ENCODE peak calls at places on chromosomes 13 and 19, in four cellular contexts. R, Q, C and I are unnamed samples.

GRCh38 chr13:109655206-109655600 is 131.2 kb downstream of the IRS2 start:
- DNase-seq in R (no peak), Q (no peak), C (no peak), I (no peak)

GRCh38 chr19:39397360-39398296 is 6.5 kb downstream of the MED29 start:
- DNase-seq in R (peak; percentile 37), Q (peak; percentile 82), C (peak; percentile 99), I (peak; percentile 96)

GRCh38 chr13:48192536-48192935 is 40.5 kb upstream of the ITM2B start:
- DNase-seq in R (no peak), Q (no peak), C (no peak), I (no peak)

GRCh38 chr19:49408816-49409440 is 14.3 kb downstream of the PTH2 start:
- DNase-seq in R (no peak), Q (no peak), C (peak; percentile 63), I (no peak)

GRCh38 chr13:80630685-80631121 is 289.8 kb upstream of the SPRY2 start:
- DNase-seq in R (peak; percentile 5), Q (no peak), C (no peak), I (no peak)

GRCh38 chr19:1183543-1184172 is 9.6 kb upstream of the SBNO2 start:
- DNase-seq in R (no peak), Q (peak; percentile 76), C (peak; percentile 82), I (no peak)

GRCh38 chr13:71055644-71056043 is 811.4 kb downstream of the DACH1 start:
- DNase-seq in R (no peak), Q (no peak), C (no peak), I (no peak)

GRCh38 chr13:98874029-98874397 is 103.9 kb downstream of the DOCK9 start:
- DNase-seq in R (peak; percentile 10), Q (no peak), C (no peak), I (no peak)

GRCh38 chr13:26881154-26881553 is 120.6 kb upstream of the GPR12 start:
- DNase-seq in R (peak; percentile 20), Q (peak; percentile 30), C (peak; percentile 58), I (no peak)

GRCh38 chr19:10353793-10354391 is 14.5 kb upstream of the ICAM3 start:
- DNase-seq in R (no peak), Q (no peak), C (peak; percentile 87), I (no peak)

GRCh38 chr19:23999821-24000610 is 85.3 kb downstream of the ZNF726 start:
- DNase-seq in R (no peak), Q (no peak), C (peak; percentile 15), I (no peak)

GRCh38 chr19:23525265-23525862 is 130.1 kb upstream of the ZNF91 start:
- DNase-seq in R (no peak), Q (no peak), C (no peak), I (no peak)

GRCh38 chr13:42644841-42645240 is 70.9 kb downstream of the TNFSF11 start:
- DNase-seq in R (no peak), Q (no peak), C (no peak), I (no peak)

GRCh38 chr19:17784201-17785008 is 10.5 kb upstream of the B3GNT3 start:
- DNase-seq in R (no peak), Q (peak; percentile 32), C (peak; percentile 97), I (peak; percentile 70)

GRCh38 chr13:106103779-106104178 is 431.7 kb downstream of the EFNB2 start:
- DNase-seq in R (peak; percentile 91), Q (no peak), C (peak; percentile 78), I (no peak)

GRCh38 chr19:10544753-10545251 is 1.1 kb downstream of the ATG4D start:
- DNase-seq in R (no peak), Q (no peak), C (peak; percentile 66), I (no peak)

GRCh38 chr19:38964738-38965137 is 10.8 kb downstream of the FBXO17 start:
- DNase-seq in R (no peak), Q (no peak), C (no peak), I (no peak)

GRCh38 chr19:4172861-4173473 is 9.4 kb downstream of the SIRT6 start:
- DNase-seq in R (no peak), Q (no peak), C (peak; percentile 93), I (peak; percentile 55)

GRCh38 chr19:16153582-16154336 is 10.3 kb downstream of the HSH2D start:
- DNase-seq in R (no peak), Q (no peak), C (no peak), I (no peak)

GRCh38 chr19:12195501-12195860 is 32.6 kb downstream of the ZNF136 start:
- DNase-seq in R (no peak), Q (no peak), C (no peak), I (no peak)

GRCh38 chr13:24684600-24684998 is 4.4 kb downstream of the ATP12A start:
- DNase-seq in R (no peak), Q (no peak), C (peak; percentile 90), I (no peak)

GRCh38 chr13:64293923-64294322 is 2878.3 kb upstream of the PCDH20 start:
- DNase-seq in R (no peak), Q (no peak), C (no peak), I (no peak)

GRCh38 chr13:83825676-83826075 is 56.6 kb downstream of the SLITRK1 start:
- DNase-seq in R (peak; percentile 12), Q (no peak), C (no peak), I (no peak)

GRCh38 chr13:94140027-94140426 is 339.5 kb downstream of the DCT start:
- DNase-seq in R (no peak), Q (no peak), C (no peak), I (no peak)
- H3K9me3 ChIP-seq in R (no peaks in the 10 kb centered on the region), Q (no peaks in the 10 kb centered on the region), C (no peaks in the 10 kb centered on the region), I (no peaks in the 10 kb centered on the region)

DNA sequence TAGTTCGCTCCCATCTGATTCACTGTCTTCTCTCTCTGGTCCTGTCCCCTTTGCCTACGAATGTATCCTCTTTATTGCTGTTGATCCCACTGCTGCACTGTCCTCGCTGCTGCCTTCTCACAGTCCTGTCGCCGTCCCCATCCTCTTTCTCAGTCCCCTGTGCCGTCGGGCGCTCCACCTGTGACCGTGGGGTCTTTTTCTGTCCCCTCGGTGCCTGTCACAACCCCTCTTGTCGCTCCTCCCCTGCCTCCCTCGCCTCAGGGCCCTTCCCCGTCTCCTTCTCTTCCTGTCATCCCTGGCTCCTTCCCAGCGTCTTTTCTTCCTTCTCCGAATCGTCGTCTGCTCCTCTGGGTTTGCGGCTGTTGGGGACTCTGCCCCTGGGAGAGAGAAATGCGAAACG is 32.3 kb downstream of the SYT3 start:
- DNase-seq in R (no peak), Q (no peak), C (no peak), I (no peak)
- H3K27me3 ChIP-seq in R (no peaks in the 10 kb centered on the region), Q (peaks cover 28% of the 10 kb centered on the region), C (no peaks in the 10 kb centered on the region), I (peaks cover 21% of the 10 kb centered on the region)

DNA sequence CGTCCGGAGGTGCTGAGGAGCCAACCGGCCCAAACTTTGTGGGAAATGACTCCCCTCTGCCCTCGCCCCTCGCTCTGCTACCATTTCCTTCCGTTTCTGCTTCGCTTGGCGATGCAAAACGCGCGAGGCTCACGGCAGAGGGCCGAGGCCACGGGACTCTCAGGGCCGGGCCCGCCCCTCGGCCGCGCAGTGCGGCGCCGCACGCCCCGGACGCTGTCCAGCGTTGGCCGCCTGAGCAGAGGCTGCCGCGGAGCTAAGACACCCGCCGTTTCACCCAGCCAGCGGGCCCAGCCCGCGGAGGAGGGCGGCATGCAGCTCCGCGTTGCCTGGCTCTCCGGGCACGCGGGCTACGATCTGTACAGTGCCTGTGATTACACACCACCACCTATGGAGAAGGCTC is 2.1 kb upstream of the ZNF578 start:
- DNase-seq in R (no peak), Q (no peak), C (peak; percentile 30), I (no peak)
- H3K9me3 ChIP-seq in R (peaks cover 33% of the 10 kb centered on the region), Q (peaks cover 60% of the 10 kb centered on the region), C (peaks cover 3% of the 10 kb centered on the region), I (peaks cover 89% of the 10 kb centered on the region)

GRCh38 chr19:47863514-47863936 is 4.5 kb downstream of the TPRX2 start:
- DNase-seq in R (peak; percentile 20), Q (peak; percentile 59), C (peak; percentile 98), I (peak; percentile 80)

GRCh38 chr19:47861630-47862029 is 2.6 kb downstream of the TPRX2 start:
- DNase-seq in R (no peak), Q (no peak), C (peak; percentile 19), I (no peak)

GRCh38 chr19:47865166-47865565 is 6.1 kb downstream of the TPRX2 start:
- DNase-seq in R (no peak), Q (no peak), C (peak; percentile 34), I (no peak)

DNA sequence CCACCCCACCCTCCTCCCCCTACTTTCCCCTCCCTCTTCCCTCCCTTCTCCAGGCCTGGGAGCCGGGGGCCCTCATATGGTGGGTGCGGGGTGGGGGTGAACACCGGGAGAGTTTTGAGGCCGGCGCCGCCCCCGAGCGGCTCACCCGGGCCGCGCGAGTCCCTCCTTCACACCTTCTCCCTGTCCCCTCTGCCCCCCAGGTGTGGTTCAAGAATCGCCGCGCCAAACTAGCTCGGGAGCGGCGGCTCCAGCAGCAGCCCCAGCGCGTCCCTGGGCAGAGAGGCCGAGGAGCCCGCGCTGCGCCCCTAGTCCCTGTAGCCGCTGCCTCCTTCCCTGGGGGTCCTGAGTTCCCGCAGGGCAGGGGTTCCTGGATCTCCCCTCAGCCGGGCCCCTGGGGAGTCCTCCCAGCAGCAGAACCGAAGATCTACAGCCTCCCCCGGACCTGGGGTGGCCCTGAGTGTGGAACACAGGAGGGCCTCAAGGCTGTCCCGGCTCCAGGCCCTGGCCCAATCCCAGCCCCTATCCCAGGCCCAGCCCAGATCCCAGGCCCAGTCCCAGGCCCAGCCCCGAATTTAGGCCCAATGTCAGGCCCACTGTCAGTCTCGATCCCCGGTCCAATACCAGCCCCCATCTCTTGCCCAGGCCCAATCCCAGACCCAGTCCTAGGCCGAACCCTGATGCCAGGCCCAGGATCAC is 1.7 kb downstream of the TPRX2 start:
- DNase-seq in R (no peak), Q (no peak), C (peak; percentile 11), I (no peak)
- H3K27me3 ChIP-seq in R (no peaks in the 10 kb centered on the region), Q (no peaks in the 10 kb centered on the region), C (peaks cover 6% of the 10 kb centered on the region), I (no peaks in the 10 kb centered on the region)

DNA sequence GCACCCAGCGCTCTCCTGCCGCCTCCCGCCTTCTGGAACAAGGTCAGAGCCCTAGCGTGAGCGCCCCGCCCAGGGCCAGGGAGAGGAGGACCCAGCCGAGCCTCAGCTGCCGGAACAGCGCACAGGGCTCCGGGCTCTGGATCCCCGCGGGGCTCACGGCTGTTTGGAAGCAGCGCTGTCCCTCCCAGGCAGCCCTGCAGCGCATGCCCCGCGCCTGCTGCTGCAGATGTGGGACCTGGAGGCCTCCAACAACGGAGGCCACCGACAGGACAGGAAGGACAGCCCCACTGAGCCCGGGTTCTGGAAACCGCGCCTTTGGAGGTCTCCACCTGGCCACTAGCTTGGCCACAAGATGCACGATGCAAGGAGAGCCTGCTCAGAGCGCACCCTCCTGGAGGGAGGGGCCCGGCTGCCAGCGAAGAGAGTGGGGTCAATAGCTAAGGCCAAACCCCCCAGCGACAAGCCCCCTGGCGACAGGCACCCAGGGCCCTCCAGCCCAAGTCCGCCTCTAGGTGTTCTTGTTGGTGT is 12.6 kb downstream of the ZSCAN18 start:
- DNase-seq in R (no peak), Q (no peak), C (peak; percentile 42), I (no peak)
- H3K9me3 ChIP-seq in R (peaks cover 23% of the 10 kb centered on the region), Q (peaks cover 96% of the 10 kb centered on the region), C (peaks cover 9% of the 10 kb centered on the region), I (peaks cover 77% of the 10 kb centered on the region)

GRCh38 chr13:90830782-90831181 is 516.7 kb upstream of the MIR17HG start:
- DNase-seq in R (no peak), Q (no peak), C (no peak), I (no peak)
- H3K27me3 ChIP-seq in R (no peaks in the 10 kb centered on the region), Q (no peaks in the 10 kb centered on the region), C (no peaks in the 10 kb centered on the region), I (no peaks in the 10 kb centered on the region)

DNA sequence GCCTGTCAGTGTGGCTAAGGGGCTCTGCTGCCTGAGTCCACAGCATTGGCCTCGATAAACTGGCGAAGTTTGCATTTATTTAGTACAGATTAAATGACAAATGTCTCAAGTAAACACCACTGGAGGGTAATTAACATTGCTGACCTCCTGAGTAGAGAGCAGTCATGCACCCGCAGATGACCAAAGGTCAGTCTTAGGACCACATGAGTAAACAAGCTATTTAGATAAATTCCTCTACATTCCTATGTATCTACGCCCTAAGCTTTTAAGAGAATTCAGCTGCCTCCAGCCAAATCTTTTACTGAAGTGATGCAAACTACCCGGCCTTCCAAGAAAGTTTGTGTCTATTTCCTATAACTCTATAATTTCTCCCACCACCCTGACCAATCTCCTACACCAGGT is 22.9 kb downstream of the CD70 start:
- DNase-seq in R (no peak), Q (no peak), C (no peak), I (no peak)
- H3K9me3 ChIP-seq in R (peaks cover 7% of the 10 kb centered on the region), Q (no peaks in the 10 kb centered on the region), C (no peaks in the 10 kb centered on the region), I (peaks cover 9% of the 10 kb centered on the region)